ENCODE peak calls at places on chromosomes 7 and 10, in four cellular contexts. B is GM12878, Q is transverse colon, L is stomach. O is an unnamed sample.

GRCh38 chr10:21517134-21517982 is 8.1 kb downstream of the SKIDA1 start:
- DNase-seq in Q (no peak), L (peak; percentile 38), B (no peak), O (peak; percentile 83)

GRCh38 chr10:11379771-11380170 is 231.7 kb downstream of the USP6NL start:
- DNase-seq in L (no peak), Q (no peak), B (no peak), O (no peak)

GRCh38 chr10:98331888-98332287 is 63.9 kb upstream of the LOXL4 start:
- DNase-seq in B (no peak), L (no peak), Q (no peak), O (no peak)

GRCh38 chr10:131648386-131649020 is 252.3 kb upstream of the PPP2R2D start:
- DNase-seq in Q (no peak), B (no peak), L (no peak), O (no peak)

GRCh38 chr10:77374189-77374656 is 263.4 kb downstream of the KCNMA1 start:
- DNase-seq in B (no peak), L (no peak), Q (no peak), O (peak; percentile 87)

GRCh38 chr10:26803849-26804248 is 56.9 kb downstream of the ABI1 start:
- DNase-seq in B (no peak), Q (no peak), L (no peak), O (no peak)

GRCh38 chr7:1659696-1660095 is 10.4 kb upstream of the ELFN1 start:
- DNase-seq in B (no peak), L (no peak), Q (no peak), O (no peak)

GRCh38 chr7:21543528-21544302 is 876 bp downstream of the DNAH11 start:
- DNase-seq in L (no peak), B (no peak), Q (no peak), O (no peak)

GRCh38 chr7:17948503-17949238 is 8.4 kb upstream of the SNX13 start:
- DNase-seq in B (no peak), L (no peak), Q (no peak), O (no peak)

GRCh38 chr7:70376561-70377031 is 755.3 kb upstream of the GALNT17 start:
- DNase-seq in B (no peak), Q (no peak), L (no peak), O (no peak)

DNA sequence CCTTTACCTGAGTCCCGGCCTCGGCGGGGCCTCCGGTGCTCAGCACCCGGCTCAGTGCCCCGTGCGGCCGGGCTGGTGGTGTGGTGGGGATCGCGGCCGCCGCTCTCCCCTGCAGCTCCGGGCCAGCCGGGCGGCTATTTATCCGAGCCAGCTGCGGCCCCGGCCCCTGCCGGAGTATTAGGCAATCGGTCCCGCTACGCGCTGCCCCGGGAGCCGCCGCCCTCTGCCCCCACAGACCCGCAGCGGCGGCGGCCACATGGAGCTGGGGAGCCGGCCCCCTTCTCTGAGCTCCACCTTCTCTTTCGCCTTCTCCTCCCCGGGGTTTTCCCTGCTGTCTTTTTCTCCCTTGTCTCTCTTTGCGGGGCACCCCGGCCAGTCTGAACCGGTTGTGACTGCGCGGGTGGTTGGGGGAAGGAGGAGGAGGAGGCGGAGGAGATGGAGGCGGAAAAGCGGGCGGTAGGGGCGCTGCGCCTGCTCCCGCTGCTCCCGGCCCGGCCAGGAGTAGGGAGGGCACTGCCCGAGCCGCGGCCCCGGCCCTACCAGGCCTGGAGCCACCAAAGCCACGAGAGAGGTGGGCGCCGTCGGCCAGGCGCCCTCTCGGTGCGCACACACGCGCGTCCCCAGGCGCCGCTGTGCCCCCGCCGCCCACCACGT is at the start of gene SLC16A9:
- DNase-seq in L (peak; percentile 44), Q (peak; percentile 69), B (peak; percentile 8), O (peak; percentile 67)
- TF ChIP-seq EP300 in L (no peak), Q (no peak), B (no peak), O (no peak)

GRCh38 chr10:43312612-43313011 is 45.7 kb upstream of the RASGEF1A start:
- DNase-seq in L (no peak), B (no peak), Q (no peak), O (no peak)
- TF ChIP-seq CTCF in L (no peak), B (no peak), Q (no peak), O (no peak)

GRCh38 chr10:124701881-124702656 is 42.1 kb downstream of the FAM53B start:
- DNase-seq in Q (peak; percentile 44), B (no peak), L (no peak), O (no peak)
- TF ChIP-seq POLR2AphosphoS5 in Q (no peak), B (no peak), L (no peak), O (peak; percentile 41)

GRCh38 chr7:117716707-117717294 is 156.4 kb downstream of the CTTNBP2 start:
- DNase-seq in Q (no peak), B (no peak), L (peak; percentile 39), O (no peak)
- TF ChIP-seq EP300 in Q (no peak), B (no peak), L (no peak), O (no peak)

O was measured in sigmoid colon.